ENCODE peak calls at places on chromosomes 16 and 17, in six cellular contexts. L, J, U, Z, Q and I are unnamed samples.
A peak's percentile ranks its signal among the peaks of the same experiment; 100 is the strongest.

GRCh38 chr16:2513405-2514332 is at the start of gene ATP6V0C:
- DNase-seq in Z (peak; percentile 97), U (peak; percentile 40), J (peak; percentile 96), Q (peak; percentile 93), L (peak; percentile 86), I (peak; percentile 90)

GRCh38 chr17:55434721-55435120 is 13.1 kb upstream of the MMD start:
- DNase-seq in J (no peak), Z (no peak), Q (no peak), L (no peak), U (no peak), I (no peak)

GRCh38 chr16:56984639-56985038 is 4.7 kb upstream of the NLRC5 start:
- DNase-seq in U (no peak), Z (no peak), Q (no peak), J (no peak), L (no peak), I (no peak)

GRCh38 chr16:25109643-25110042 is 1.9 kb upstream of the LCMT1 start:
- DNase-seq in Q (no peak), Z (no peak), L (peak; percentile 91), J (peak; percentile 54), U (no peak), I (no peak)

GRCh38 chr16:64172652-64173051 is 949.2 kb downstream of the CDH11 start:
- DNase-seq in Q (no peak), Z (no peak), U (no peak), L (no peak), J (no peak), I (no peak)

GRCh38 chr16:68090526-68090925 is 5.4 kb downstream of the NFATC3 start:
- DNase-seq in J (no peak), L (no peak), U (no peak), Q (no peak), Z (no peak), I (no peak)

GRCh38 chr17:38421871-38422819 is 6.1 kb upstream of the ARHGAP23 start:
- DNase-seq in L (no peak), Z (no peak), J (no peak), Q (no peak), U (no peak), I (no peak)

GRCh38 chr17:59423137-59423703 is 91.8 kb downstream of the YPEL2 start:
- DNase-seq in J (peak; percentile 44), Q (peak; percentile 24), L (peak; percentile 68), Z (no peak), U (no peak), I (peak; percentile 63)

GRCh38 chr16:66924527-66925321 is 611 bp downstream of the RRAD start:
- DNase-seq in J (peak; percentile 61), L (no peak), Q (peak; percentile 56), Z (peak; percentile 77), U (no peak), I (no peak)

GRCh38 chr16:29807426-29808218 is 1.3 kb downstream of the MAZ start:
- DNase-seq in Z (peak; percentile 94), Q (peak; percentile 91), J (peak; percentile 92), U (no peak), L (peak; percentile 95), I (peak; percentile 89)

GRCh38 chr16:84884311-84885023 is 64.7 kb downstream of the CRISPLD2 start:
- DNase-seq in Z (no peak), Q (peak; percentile 47), J (peak; percentile 59), L (no peak), U (no peak), I (no peak)

GRCh38 chr17:62109924-62110323 is 44.8 kb upstream of the MED13 start:
- DNase-seq in U (no peak), Z (no peak), J (no peak), L (no peak), Q (no peak), I (no peak)

GRCh38 chr17:55121268-55121667 is 143.5 kb upstream of the HLF start:
- DNase-seq in J (no peak), U (no peak), Q (no peak), Z (no peak), L (no peak), I (no peak)

GRCh38 chr17:32623196-32623595 is 136.4 kb downstream of the CDK5R1 start:
- DNase-seq in Z (no peak), Q (no peak), J (no peak), L (no peak), U (no peak), I (no peak)

GRCh38 chr17:1180434-1180742 is 607 bp upstream of the ABR start:
- DNase-seq in U (no peak), Z (no peak), L (no peak), J (no peak), Q (no peak), I (no peak)

GRCh38 chr16:81128726-81129524 is 32.7 kb upstream of the GCSH start:
- DNase-seq in J (no peak), U (no peak), Z (no peak), Q (no peak), L (no peak), I (no peak)

GRCh38 chr17:75476274-75476673 is 19.8 kb downstream of the TMEM94 start:
- DNase-seq in L (no peak), U (no peak), J (peak; percentile 68), Q (no peak), Z (no peak), I (peak; percentile 41)

GRCh38 chr17:39800540-39800939 is 62.8 kb downstream of the GRB7 start:
- DNase-seq in L (no peak), J (no peak), Z (no peak), Q (no peak), U (peak; percentile 77), I (no peak)

GRCh38 chr16:12459401-12459791 is 344.3 kb downstream of the CPPED1 start:
- DNase-seq in U (no peak), J (peak; percentile 30), Q (peak; percentile 36), L (no peak), Z (peak; percentile 75), I (no peak)

GRCh38 chr16:73190688-73191087 is 142.8 kb upstream of the ZFHX3 start:
- DNase-seq in Q (no peak), U (no peak), Z (no peak), L (no peak), J (no peak), I (no peak)

GRCh38 chr17:49963626-49964538 is 5.1 kb upstream of the DLX4 start:
- DNase-seq in Z (no peak), Q (no peak), U (no peak), J (no peak), L (no peak), I (no peak)

GRCh38 chr17:8685396-8685795 is 54.9 kb upstream of the MYH10 start:
- DNase-seq in Q (no peak), L (no peak), Z (no peak), U (no peak), J (no peak), I (no peak)

DNA sequence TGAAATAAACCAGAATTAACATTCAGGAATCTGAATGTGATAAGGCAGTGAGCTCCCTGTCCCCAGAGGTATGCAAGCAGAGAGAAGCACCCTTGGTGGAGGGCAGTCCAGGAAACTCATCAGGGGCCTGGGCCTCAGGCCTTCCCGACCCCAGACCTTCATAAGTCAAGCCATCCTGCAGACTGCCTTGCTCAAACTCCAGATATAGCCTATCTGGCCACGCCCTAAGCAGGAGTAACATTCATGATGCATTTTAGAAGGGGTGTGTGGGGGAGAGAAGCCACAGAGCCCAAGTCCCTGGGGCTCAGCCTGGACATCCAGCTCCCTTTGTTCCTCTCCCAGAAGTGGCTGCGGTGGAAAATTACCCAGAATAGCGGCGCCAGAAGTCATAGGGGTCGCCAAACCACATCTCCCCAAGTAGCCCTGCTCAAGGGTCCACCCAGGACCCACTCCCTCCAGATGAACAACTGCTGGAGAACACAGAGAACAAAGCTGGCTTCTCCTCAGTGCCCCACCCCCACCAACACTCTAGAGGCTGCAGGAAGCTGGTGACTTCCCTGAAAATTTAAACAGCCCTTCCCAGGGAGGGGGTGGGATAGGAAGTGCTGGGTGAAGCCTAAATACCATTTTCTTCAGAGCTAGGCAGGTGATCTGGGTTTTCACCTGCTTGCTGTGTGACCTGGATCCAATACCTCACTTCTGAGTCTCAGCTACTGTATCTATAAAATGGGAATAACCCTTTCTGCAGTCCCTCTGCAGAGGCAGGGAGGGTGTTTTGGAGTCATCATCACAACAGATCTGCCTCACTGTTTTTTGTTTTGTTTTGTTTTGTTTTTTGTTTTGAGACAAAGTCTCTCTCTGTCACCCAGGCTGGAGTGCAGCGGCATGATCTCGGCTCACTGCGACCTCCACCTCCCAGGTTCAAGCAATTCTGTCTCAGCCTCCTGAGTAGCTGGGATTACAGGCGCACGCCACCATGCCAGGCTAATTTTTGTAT is 1.5 kb upstream of the SREBF1 start:
- DNase-seq in J (peak; percentile 78), U (no peak), Z (peak; percentile 85), Q (peak; percentile 74), L (peak; percentile 85), I (peak; percentile 63)
- H3K4me1 ChIP-seq in J (peaks cover 74% of the 10 kb centered on the region), U (peaks cover 50% of the 10 kb centered on the region), Z (peaks cover 76% of the 10 kb centered on the region), Q (peaks cover 94% of the 10 kb centered on the region), L (peaks cover 74% of the 10 kb centered on the region), I (peaks cover 17% of the 10 kb centered on the region)

GRCh38 chr17:36919407-36919968 is 17.8 kb upstream of the LHX1 start:
- DNase-seq in J (no peak), Q (no peak), Z (no peak), U (no peak), L (no peak), I (no peak)
- H3K4me1 ChIP-seq in J (no peaks in the 10 kb centered on the region), Q (no peaks in the 10 kb centered on the region), Z (no peaks in the 10 kb centered on the region), U (no peaks in the 10 kb centered on the region), L (peaks cover 63% of the 10 kb centered on the region), I (no peaks in the 10 kb centered on the region)

DNA sequence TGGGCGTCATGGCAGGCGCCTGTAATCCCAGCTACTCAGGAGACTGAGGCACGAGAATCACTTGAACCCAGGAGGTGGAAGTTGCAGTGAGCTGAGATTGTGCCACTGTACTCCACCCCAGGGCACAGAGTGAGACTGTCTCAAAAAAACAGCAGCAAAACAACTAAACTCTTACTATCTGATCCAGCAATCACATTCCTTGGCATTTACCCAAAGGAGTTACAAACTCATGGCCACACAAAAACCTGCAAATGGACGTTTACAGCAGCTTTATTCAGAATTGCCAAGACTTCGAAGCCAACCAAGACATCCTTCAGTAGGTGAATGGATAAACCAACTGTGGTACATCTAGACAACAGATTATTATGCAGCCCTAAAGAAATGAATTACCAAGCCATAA is 4.0 kb downstream of the SIAH1 start:
- DNase-seq in U (no peak), J (no peak), Z (no peak), Q (no peak), L (no peak), I (no peak)
- H3K4me1 ChIP-seq in U (peaks cover 4% of the 10 kb centered on the region), J (peaks cover 57% of the 10 kb centered on the region), Z (peaks cover 67% of the 10 kb centered on the region), Q (peaks cover 87% of the 10 kb centered on the region), L (peaks cover 49% of the 10 kb centered on the region), I (peaks cover 5% of the 10 kb centered on the region)

GRCh38 chr16:89409161-89409711 is 81.1 kb downstream of the ANKRD11 start:
- DNase-seq in Q (no peak), U (no peak), L (no peak), Z (no peak), J (no peak), I (no peak)

GRCh38 chr16:89408315-89408714 is 82.0 kb downstream of the ANKRD11 start:
- DNase-seq in Z (no peak), Q (peak; percentile 57), L (no peak), J (no peak), U (no peak), I (no peak)

GRCh38 chr16:89410794-89411309 is 79.5 kb downstream of the ANKRD11 start:
- DNase-seq in Z (peak; percentile 83), U (no peak), J (peak; percentile 78), Q (peak; percentile 55), L (no peak), I (no peak)

GRCh38 chr16:89411335-89411850 is 79.0 kb downstream of the ANKRD11 start:
- DNase-seq in U (no peak), J (no peak), Q (no peak), L (no peak), Z (no peak), I (no peak)

DNA sequence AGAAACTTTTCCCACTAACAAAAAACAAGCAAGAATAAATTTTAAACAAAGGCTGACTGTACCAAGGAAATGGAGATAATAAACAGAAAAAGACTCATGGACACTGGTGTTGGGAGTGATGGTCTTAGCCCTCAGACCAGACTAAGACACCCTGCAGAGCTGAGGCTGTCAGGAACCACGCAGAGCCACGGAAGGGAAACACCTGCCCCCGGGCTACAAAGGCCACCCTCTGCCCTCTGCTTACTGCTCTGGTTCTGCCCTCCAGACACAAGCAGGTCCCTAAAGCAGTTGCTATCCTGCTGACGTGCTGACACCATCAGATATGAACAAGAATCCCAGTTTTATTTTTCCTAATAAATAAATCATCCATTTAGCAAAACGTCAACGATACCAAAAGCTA is 80.0 kb downstream of the ANKRD11 start:
- DNase-seq in Q (no peak), Z (no peak), J (no peak), U (no peak), L (no peak), I (no peak)
- H3K4me1 ChIP-seq in Q (peaks cover 96% of the 10 kb centered on the region), Z (peaks cover 79% of the 10 kb centered on the region), J (peaks cover 52% of the 10 kb centered on the region), U (peaks cover 17% of the 10 kb centered on the region), L (peaks cover 60% of the 10 kb centered on the region), I (peaks cover 19% of the 10 kb centered on the region)